ENCODE peak calls at places on chromosomes 5 and 9, in seven cellular contexts. X is AG10803, J is germinal center, F is GF-D8, Z is dorsolateral prefrontal cortex, A is GM23338, P is spleen. D is an unnamed sample.

GRCh38 chr5:178232920-178233429 is 373 bp upstream of the PHYKPL start:
- DNase-seq in A (no peak), J (no peak), Z (no peak), X (no peak), F (no peak), P (no peak), D (no peak)

GRCh38 chr5:10485897-10486296 is 44.2 kb downstream of the ROPN1L start:
- DNase-seq in X (no peak), A (no peak), Z (no peak), F (no peak), P (peak; percentile 69), J (no peak), D (no peak)

GRCh38 chr9:84139296-84140100 is 158.9 kb downstream of the RMI1 start:
- DNase-seq in A (no peak), X (peak; percentile 61), F (no peak), J (no peak), P (no peak), Z (peak; percentile 35), D (no peak)

GRCh38 chr9:112777914-112778313 is 27.4 kb downstream of the SNX30 start:
- DNase-seq in A (no peak), J (no peak), P (no peak), F (no peak), X (peak; percentile 33), Z (no peak), D (no peak)

GRCh38 chr5:19977069-19977468 is 10.9 kb downstream of the CDH18 start:
- DNase-seq in A (no peak), P (no peak), J (no peak), F (no peak), Z (no peak), X (no peak), D (no peak)

GRCh38 chr9:118595719-118596305 is 773.4 kb downstream of the BRINP1 start:
- DNase-seq in X (peak; percentile 69), F (no peak), Z (peak; percentile 53), J (no peak), P (no peak), A (peak; percentile 82), D (no peak)

GRCh38 chr9:89364664-89365531 is 46.6 kb downstream of the SECISBP2 start:
- DNase-seq in J (no peak), A (no peak), X (no peak), P (no peak), Z (no peak), F (no peak), D (no peak)

GRCh38 chr5:140785905-140786686 is at the start of gene PCDHA1:
- DNase-seq in Z (no peak), F (no peak), P (no peak), A (peak; percentile 80), X (no peak), J (no peak), D (no peak)

GRCh38 chr5:9207820-9208418 is 338.0 kb downstream of the SEMA5A start:
- DNase-seq in X (peak; percentile 58), P (no peak), A (peak; percentile 64), F (no peak), J (peak; percentile 21), Z (no peak), D (no peak)

GRCh38 chr9:134335095-134335489 is 8.8 kb downstream of the RXRA start:
- DNase-seq in F (no peak), P (no peak), Z (no peak), X (no peak), J (no peak), A (no peak), D (no peak)

GRCh38 chr9:468766-469496 is 254.3 kb downstream of the DOCK8 start:
- DNase-seq in P (no peak), A (no peak), F (no peak), Z (no peak), X (no peak), J (peak; percentile 33), D (no peak)

GRCh38 chr5:125595095-125595494 is 828.1 kb upstream of the GRAMD2B start:
- DNase-seq in P (no peak), X (peak; percentile 22), F (no peak), J (no peak), A (no peak), Z (peak; percentile 71), D (no peak)

GRCh38 chr5:56801256-56801655 is 14.1 kb upstream of the MAP3K1 start:
- DNase-seq in X (no peak), F (no peak), A (no peak), Z (no peak), J (no peak), P (no peak), D (no peak)

GRCh38 chr9:109088221-109088620 is 31.5 kb downstream of the TMEM245 start:
- DNase-seq in Z (no peak), P (no peak), F (no peak), J (no peak), A (no peak), X (no peak), D (no peak)

GRCh38 chr9:137902646-137903045 is 25.1 kb downstream of the CACNA1B start:
- DNase-seq in Z (no peak), F (no peak), A (no peak), P (no peak), J (no peak), X (no peak), D (no peak)

D was measured in T-helper 17 cell.